ENCODE peak calls at places on chromosomes 3 and 15, in nine cellular contexts. U, Y, A, Z, M, X, O, F and I are unnamed samples.

GRCh38 chr3:107458871-107459270 is 63.9 kb upstream of the BBX start:
- DNase-seq in F (no peak), A (no peak), X (no peak), U (no peak), M (no peak), Y (no peak), O (no peak), Z (no peak), I (peak)

GRCh38 chr15:63065262-63066234 is 23.0 kb downstream of the TPM1 start:
- DNase-seq in U (no peak), F (no peak), X (no peak), M (no peak), A (no peak), O (no peak), Y (no peak), Z (no peak), I (no peak)

GRCh38 chr15:73799466-73799865 is 46.3 kb upstream of the INSYN1 start:
- DNase-seq in X (no peak), U (no peak), Y (no peak), O (no peak), A (no peak), F (no peak), M (no peak), Z (no peak), I (no peak)

GRCh38 chr3:166453472-166453871 is 616.2 kb upstream of the BCHE start:
- DNase-seq in M (no peak), U (no peak), O (no peak), Y (no peak), X (no peak), A (no peak), F (no peak), Z (no peak), I (no peak)

GRCh38 chr3:177195242-177195940 is 1.9 kb downstream of the TBL1XR1 start:
- DNase-seq in A (no peak), X (no peak), Z (peak), Y (peak), M (no peak), O (peak), U (no peak), F (peak), I (peak)

GRCh38 chr15:89356634-89357298 is 22.1 kb upstream of the POLG start:
- DNase-seq in U (no peak), M (no peak), O (no peak), F (no peak), Z (peak), Y (no peak), X (no peak), A (no peak), I (peak)

GRCh38 chr3:54212723-54213122 is 90.4 kb downstream of the CACNA2D3 start:
- DNase-seq in U (no peak), O (no peak), F (no peak), Z (no peak), Y (no peak), M (no peak), X (no peak), A (no peak), I (no peak)

GRCh38 chr3:17912011-17912760 is 169.8 kb upstream of the TBC1D5 start:
- DNase-seq in M (no peak), O (no peak), Z (no peak), A (no peak), U (no peak), F (no peak), Y (no peak), X (no peak), I (no peak)

GRCh38 chr15:26561994-26562730 is 210.7 kb downstream of the GABRB3 start:
- DNase-seq in M (no peak), Y (no peak), F (no peak), U (no peak), O (no peak), A (no peak), Z (no peak), X (no peak), I (no peak)

GRCh38 chr3:71226565-71227281 is 356.8 kb downstream of the FOXP1 start:
- DNase-seq in A (no peak), U (peak), O (no peak), F (no peak), X (no peak), Z (no peak), Y (no peak), M (peak), I (no peak)

GRCh38 chr15:66400351-66400774 is 13.7 kb downstream of the MAP2K1 start:
- DNase-seq in O (no peak), U (no peak), A (no peak), Z (no peak), M (no peak), Y (no peak), X (no peak), F (no peak), I (no peak)

GRCh38 chr3:111112913-111113312 is 41.3 kb downstream of the NECTIN3 start:
- DNase-seq in X (no peak), Z (no peak), U (no peak), O (no peak), A (no peak), Y (no peak), F (no peak), M (no peak), I (no peak)

GRCh38 chr15:67006089-67007065 is 59.0 kb upstream of the SMAD3 start:
- DNase-seq in A (no peak), F (no peak), Z (no peak), U (no peak), Y (no peak), O (no peak), M (no peak), X (no peak), I (no peak)

GRCh38 chr3:71546781-71547180 is 36.7 kb downstream of the FOXP1 start:
- DNase-seq in Y (no peak), Z (no peak), M (no peak), F (no peak), A (no peak), U (no peak), O (no peak), X (no peak), I (no peak)

GRCh38 chr3:141337523-141337854 is 30.8 kb upstream of the ZBTB38 start:
- DNase-seq in U (no peak), X (no peak), Z (no peak), M (no peak), A (no peak), O (no peak), Y (no peak), F (no peak), I (no peak)

GRCh38 chr3:102224171-102224570 is 210.6 kb upstream of the ZPLD1 start:
- DNase-seq in F (no peak), Y (peak), X (peak), M (peak), O (peak), A (no peak), Z (no peak), U (peak), I (peak)

GRCh38 chr3:126156468-126156867 is 23.9 kb downstream of the ALDH1L1 start:
- DNase-seq in X (no peak), O (peak), U (peak), Z (no peak), F (no peak), A (no peak), Y (no peak), M (peak), I (no peak)

GRCh38 chr15:69523010-69524001 is 70.7 kb downstream of the RPLP1 start:
- DNase-seq in X (peak), U (peak), F (peak), M (peak), A (peak), Z (peak), Y (peak), O (peak), I (peak)

GRCh38 chr15:51561271-51561670 is 61.3 kb downstream of the DMXL2 start:
- DNase-seq in X (no peak), Y (no peak), Z (no peak), U (no peak), A (no peak), F (no peak), O (no peak), M (no peak), I (no peak)
- TF ChIP-seq CTCF in X (no peak), Y (no peak), Z (no peak), U (no peak), A (no peak), F (no peak), O (no peak), M (no peak), I (no peak)

DNA sequence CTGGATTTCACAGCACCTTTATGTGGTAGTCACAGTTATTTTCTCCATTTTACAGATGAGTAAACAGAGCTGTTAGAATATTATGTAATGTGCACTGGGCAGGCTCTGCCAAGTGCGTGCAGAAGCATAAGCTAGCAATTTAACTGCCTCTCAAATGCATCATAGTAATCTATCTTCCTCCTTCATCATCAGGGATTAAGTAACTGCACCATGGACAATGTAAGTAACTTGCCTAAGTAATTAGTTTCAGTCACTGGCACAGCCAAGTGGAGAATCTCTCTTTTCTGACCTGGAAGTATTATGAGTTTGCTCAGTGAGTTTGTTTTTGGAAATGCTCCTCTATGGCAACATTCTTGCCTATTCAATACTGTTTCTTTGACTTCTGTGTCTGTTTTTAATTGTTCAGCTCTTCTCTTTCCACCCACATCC is 260.5 kb downstream of the PTPRG start:
- DNase-seq in Y (no peak), X (no peak), A (no peak), U (no peak), M (no peak), Z (no peak), O (no peak), F (no peak), I (peak)
- TF ChIP-seq CTCF in Y (no peak), X (no peak), A (no peak), U (no peak), M (no peak), Z (no peak), O (no peak), F (no peak), I (no peak)

GRCh38 chr3:150577854-150578253 is 25.3 kb upstream of the SELENOT start:
- DNase-seq in Z (no peak), A (no peak), Y (no peak), M (no peak), O (no peak), U (no peak), X (no peak), F (no peak), I (no peak)
- TF ChIP-seq CTCF in Z (no peak), A (no peak), Y (no peak), M (no peak), O (no peak), U (no peak), X (no peak), F (no peak), I (no peak)

DNA sequence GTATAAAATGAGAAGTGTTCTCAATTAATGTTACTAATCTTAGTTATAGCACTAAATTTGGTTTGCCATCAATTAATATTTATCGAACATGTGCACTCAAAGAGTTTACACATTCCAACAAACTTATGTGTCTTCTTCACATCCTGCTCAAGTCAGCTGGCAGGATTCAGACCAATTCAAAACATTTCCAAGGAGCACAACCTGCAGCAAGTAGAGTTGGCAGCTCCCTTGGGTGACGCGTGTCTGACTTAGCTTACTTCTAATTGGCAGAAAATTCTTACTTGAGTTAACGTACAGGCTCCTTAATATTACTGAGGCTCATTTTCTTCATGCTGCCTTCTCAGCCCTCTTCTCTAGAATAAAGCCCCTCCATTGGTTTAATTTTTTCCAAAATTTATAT is 110.4 kb upstream of the PFN2 start:
- DNase-seq in F (no peak), Y (no peak), A (no peak), U (no peak), X (no peak), O (peak), M (no peak), Z (no peak), I (peak)
- TF ChIP-seq CTCF in F (no peak), Y (no peak), A (no peak), U (no peak), X (no peak), O (no peak), M (no peak), Z (no peak), I (no peak)

GRCh38 chr3:185151959-185152432 is 864 bp downstream of the C3orf70 start:
- DNase-seq in U (no peak), Z (peak), O (no peak), A (no peak), F (no peak), Y (no peak), X (no peak), M (no peak), I (no peak)

GRCh38 chr3:185151101-185151958 is 1.5 kb downstream of the C3orf70 start:
- DNase-seq in Z (no peak), A (no peak), F (no peak), O (no peak), Y (no peak), U (no peak), X (no peak), M (no peak), I (no peak)

GRCh38 chr3:185153170-185153733 is 392 bp upstream of the C3orf70 start:
- DNase-seq in A (no peak), M (peak), U (peak), Y (peak), X (peak), F (peak), O (no peak), Z (peak), I (no peak)

GRCh38 chr3:185153861-185154629 is 1.2 kb upstream of the C3orf70 start:
- DNase-seq in Y (no peak), A (no peak), Z (peak), O (no peak), F (no peak), U (peak), M (no peak), X (no peak), I (no peak)

DNA sequence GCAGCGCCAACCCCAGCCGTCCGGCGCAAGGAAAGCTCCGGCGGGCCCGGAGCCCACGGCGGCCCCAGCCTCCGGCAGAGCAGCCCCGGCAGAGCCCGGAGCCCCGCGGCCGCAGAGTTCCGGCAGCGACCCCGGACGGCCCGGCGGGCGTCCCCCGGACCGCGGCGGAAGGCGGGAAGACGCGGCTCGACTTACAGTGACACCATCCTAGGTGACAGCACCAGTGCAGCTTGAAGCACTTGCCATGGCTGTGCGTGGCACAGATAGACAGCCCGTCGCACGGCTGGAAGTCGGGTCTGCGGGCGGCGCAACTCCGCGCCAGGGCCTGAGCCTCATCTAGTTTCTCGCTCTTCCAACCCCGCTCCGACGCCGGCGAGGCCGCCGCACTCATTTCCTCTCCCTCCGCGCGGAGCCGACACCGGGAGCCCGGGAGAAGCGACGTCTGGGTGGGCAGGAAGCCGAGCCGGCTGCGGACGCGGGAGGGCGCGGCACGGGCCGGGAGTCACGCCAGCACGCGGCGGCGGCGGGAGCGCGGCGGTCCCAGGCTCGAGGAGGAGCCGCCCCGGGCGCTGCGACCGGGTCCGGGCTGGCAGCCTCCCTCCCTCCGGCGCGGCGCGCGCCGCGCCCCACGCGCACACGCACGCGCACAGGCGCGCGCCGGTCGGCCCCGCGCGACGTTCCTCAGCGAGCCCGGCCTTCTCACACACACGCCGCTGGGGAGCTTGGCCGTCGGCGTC is at the start of gene C3orf70:
- DNase-seq in F (peak), O (peak), Y (peak), A (peak), M (peak), U (peak), X (peak), Z (peak), I (peak)
- TF ChIP-seq CTCF in F (no peak), O (no peak), Y (no peak), A (no peak), M (no peak), U (no peak), X (no peak), Z (no peak), I (no peak)

DNA sequence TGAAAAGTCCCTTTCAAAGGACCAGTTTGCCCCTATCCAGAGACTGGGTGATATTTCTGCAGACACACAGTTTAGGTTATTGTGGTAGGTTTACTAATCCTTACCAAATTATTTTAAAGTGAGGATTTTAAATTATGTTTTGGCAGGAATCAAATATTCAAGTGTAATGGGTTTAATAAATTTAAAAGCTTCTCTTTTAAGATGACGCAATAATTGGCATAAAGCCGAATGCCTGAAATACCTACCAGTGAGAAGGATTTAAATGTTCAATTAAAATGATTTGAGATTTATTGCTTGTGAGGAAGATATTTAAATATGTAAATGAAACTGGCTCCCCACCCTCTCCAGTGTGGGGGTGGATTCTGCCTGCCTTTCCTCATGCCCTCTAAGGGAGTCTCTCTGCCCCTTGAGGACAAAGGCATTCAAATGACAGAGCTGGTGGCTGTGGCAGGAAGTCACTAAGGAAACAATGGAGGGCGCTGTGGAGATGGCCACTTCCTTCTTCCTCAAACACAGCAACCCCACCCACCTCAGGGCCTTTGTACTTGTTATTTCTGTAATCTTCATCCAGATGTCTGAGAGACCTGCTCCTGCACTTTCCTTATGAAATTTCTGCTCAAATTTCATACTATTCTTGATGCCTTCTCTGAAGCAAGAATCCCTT is 131.7 kb downstream of the TNIK start:
- DNase-seq in X (peak), A (no peak), F (no peak), O (no peak), M (no peak), Z (no peak), U (no peak), Y (peak), I (peak)
- TF ChIP-seq CTCF in X (no peak), A (no peak), F (no peak), O (no peak), M (peak), Z (no peak), U (no peak), Y (no peak), I (no peak)

GRCh38 chr3:158531334-158531733 is 39.7 kb upstream of the MLF1 start:
- DNase-seq in O (no peak), F (no peak), Z (no peak), A (no peak), U (no peak), M (no peak), Y (no peak), X (no peak), I (peak)

GRCh38 chr3:158528306-158528705 is 42.7 kb upstream of the MLF1 start:
- DNase-seq in M (no peak), U (no peak), X (no peak), F (no peak), A (no peak), O (no peak), Y (no peak), Z (no peak), I (no peak)

GRCh38 chr3:158532099-158532734 is 38.8 kb upstream of the MLF1 start:
- DNase-seq in Z (no peak), F (peak), Y (no peak), U (peak), M (no peak), A (no peak), O (peak), X (peak), I (peak)
- TF ChIP-seq CTCF in Z (peak), F (peak), Y (no peak), U (peak), M (peak), A (peak), O (peak), X (no peak), I (peak)

GRCh38 chr3:38690185-38690584 is 40.7 kb upstream of the SCN5A start:
- DNase-seq in A (no peak), X (no peak), Y (no peak), M (no peak), F (no peak), Z (no peak), U (no peak), O (no peak), I (no peak)

GRCh38 chr3:38687306-38687705 is 37.8 kb upstream of the SCN5A start:
- DNase-seq in Z (no peak), O (no peak), X (no peak), M (no peak), F (no peak), Y (no peak), A (no peak), U (no peak), I (peak)

GRCh38 chr3:38689346-38689745 is 39.9 kb upstream of the SCN5A start:
- DNase-seq in O (no peak), U (no peak), X (no peak), Z (no peak), F (no peak), M (no peak), Y (no peak), A (no peak), I (no peak)

GRCh38 chr3:38689774-38690173 is 40.3 kb upstream of the SCN5A start:
- DNase-seq in M (no peak), Y (no peak), X (no peak), Z (no peak), O (no peak), A (no peak), U (no peak), F (no peak), I (no peak)
- TF ChIP-seq CTCF in M (no peak), Y (no peak), X (no peak), Z (no peak), O (no peak), A (no peak), U (no peak), F (no peak), I (no peak)

GRCh38 chr3:97937205-97937604 is 35.0 kb downstream of the RIOX2 start:
- DNase-seq in A (no peak), Z (no peak), U (no peak), O (no peak), X (no peak), F (no peak), M (no peak), Y (no peak), I (no peak)

GRCh38 chr3:97935842-97936241 is 36.4 kb downstream of the RIOX2 start:
- DNase-seq in Y (no peak), F (no peak), M (no peak), U (no peak), Z (no peak), A (no peak), O (peak), X (no peak), I (peak)

GRCh38 chr3:97942801-97943546 is 29.3 kb downstream of the RIOX2 start:
- DNase-seq in O (no peak), A (no peak), M (no peak), F (no peak), X (no peak), Z (no peak), U (no peak), Y (no peak), I (no peak)

GRCh38 chr3:97938444-97938843 is 33.8 kb downstream of the RIOX2 start:
- DNase-seq in X (no peak), Z (no peak), Y (no peak), O (no peak), M (no peak), A (no peak), F (no peak), U (no peak), I (no peak)

DNA sequence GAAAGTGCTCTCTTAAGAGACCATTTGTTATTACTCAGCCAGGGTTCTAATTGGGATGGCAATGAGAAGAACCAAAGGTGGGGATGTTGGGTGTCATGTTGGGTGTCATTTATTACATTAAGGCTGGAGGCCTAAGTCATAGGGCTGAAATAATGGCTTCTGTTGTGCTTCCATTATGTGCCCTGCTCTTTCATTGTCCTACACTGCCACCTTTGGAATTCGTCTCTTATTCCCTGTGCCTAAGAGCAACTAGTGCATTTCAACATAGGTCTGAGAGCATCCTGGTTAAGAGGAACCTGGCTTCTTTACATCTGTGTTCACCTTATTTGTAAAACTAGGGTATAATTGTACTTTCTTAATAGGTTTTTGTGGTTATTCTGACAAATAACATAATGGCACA is 32.2 kb downstream of the RIOX2 start:
- DNase-seq in X (no peak), M (no peak), A (no peak), O (no peak), Y (no peak), Z (no peak), F (no peak), U (no peak), I (peak)
- TF ChIP-seq CTCF in X (no peak), M (no peak), A (no peak), O (no peak), Y (no peak), Z (no peak), F (no peak), U (no peak), I (no peak)

GRCh38 chr3:152400912-152401311 is 132.2 kb downstream of the MBNL1 start:
- DNase-seq in Z (no peak), X (no peak), A (no peak), U (no peak), F (no peak), Y (no peak), O (no peak), M (no peak), I (no peak)
- TF ChIP-seq CTCF in Z (no peak), X (no peak), A (no peak), U (no peak), F (no peak), Y (no peak), O (no peak), M (no peak), I (no peak)